ENCODE peak calls at places on chromosomes 3 and 15, in four cellular contexts. K is left ventricle myocardium superior, O is M059J, L is retinal pigment epithelial cell. Y is an unnamed sample.

GRCh38 chr15:73344051-73344450 is 24.7 kb downstream of the HCN4 start:
- DNase-seq in K (no peak), L (no peak), O (peak; percentile 80), Y (no peak)

GRCh38 chr3:74693696-74694393 is 79.4 kb upstream of the CNTN3 start:
- DNase-seq in O (no peak), K (no peak), L (no peak), Y (no peak)

GRCh38 chr3:161454615-161455014 is 42.0 kb upstream of the OTOL1 start:
- DNase-seq in K (no peak), L (no peak), O (no peak), Y (no peak)

GRCh38 chr15:70093481-70094309 is 4.0 kb downstream of the TLE3 start:
- DNase-seq in O (peak; percentile 10), L (no peak), K (no peak), Y (no peak)

GRCh38 chr3:187782008-187782407 is 36.7 kb upstream of the BCL6 start:
- DNase-seq in L (no peak), O (no peak), K (no peak), Y (no peak)

GRCh38 chr3:178385280-178385952 is 150.8 kb upstream of the KCNMB2 start:
- DNase-seq in L (no peak), O (peak; percentile 63), K (no peak), Y (no peak)

GRCh38 chr3:182568756-182569155 is 224.5 kb upstream of the ATP11B start:
- DNase-seq in L (no peak), K (no peak), O (no peak), Y (no peak)

GRCh38 chr3:31541102-31541501 is 8.4 kb downstream of the STT3B start:
- DNase-seq in L (no peak), K (no peak), O (no peak), Y (no peak)

GRCh38 chr15:64251121-64251520 is 88.3 kb upstream of the PPIB start:
- DNase-seq in L (no peak), K (no peak), O (peak; percentile 88), Y (no peak)

GRCh38 chr3:133938770-133939495 is 43.3 kb upstream of the RAB6B start:
- DNase-seq in L (no peak), O (peak; percentile 51), K (no peak), Y (no peak)

GRCh38 chr3:42664443-42664814 is 10.9 kb downstream of the ZBTB47 start:
- DNase-seq in L (no peak), K (no peak), O (no peak), Y (peak; percentile 18)

GRCh38 chr3:72255736-72256559 is 471.0 kb upstream of the PROK2 start:
- DNase-seq in K (peak; percentile 71), L (no peak), O (peak; percentile 40), Y (no peak)

GRCh38 chr15:36529296-36530011 is 50.0 kb upstream of the CDIN1 start:
- DNase-seq in K (no peak), L (no peak), O (peak; percentile 5), Y (no peak)